ENCODE peak calls at places on chromosomes 13 and 19, in seven cellular contexts. Y is left lobe of liver, C is thoracic aorta, X is NCI-H1105, P is germinal center, H is sigmoid colon, R is H1. T is an unnamed sample.

GRCh38 chr13:90308249-90308648 is 1039.2 kb upstream of the MIR17HG start:
- DNase-seq in X (no peak), P (no peak), H (no peak), C (no peak), R (no peak), Y (no peak), T (no peak)

GRCh38 chr13:34044041-34044440 is 226.1 kb downstream of the RFC3 start:
- DNase-seq in C (no peak), P (no peak), Y (no peak), H (no peak), X (no peak), R (no peak), T (no peak)

GRCh38 chr13:112943309-112944125 is 25.5 kb upstream of the MCF2L start:
- DNase-seq in R (peak; percentile 81), H (peak; percentile 71), C (no peak), P (no peak), X (peak; percentile 59), Y (no peak), T (no peak)

GRCh38 chr13:99496322-99497142 is 4.7 kb upstream of the TM9SF2 start:
- DNase-seq in X (no peak), C (peak; percentile 15), Y (peak; percentile 84), P (no peak), H (peak; percentile 84), R (no peak), T (no peak)

GRCh38 chr13:48826039-48826438 is 149.7 kb upstream of the FNDC3A start:
- DNase-seq in H (no peak), C (no peak), P (no peak), X (no peak), R (no peak), Y (no peak), T (no peak)

GRCh38 chr13:108313382-108313781 is 43.9 kb downstream of the TNFSF13B start:
- DNase-seq in Y (no peak), X (peak; percentile 8), H (no peak), C (no peak), R (no peak), P (no peak), T (no peak)

GRCh38 chr13:52179925-52180324 is 20.5 kb upstream of the NEK3 start:
- DNase-seq in P (no peak), C (no peak), X (no peak), R (no peak), Y (no peak), H (no peak), T (no peak)

GRCh38 chr13:60282708-60283107 is 114.3 kb upstream of the TDRD3 start:
- DNase-seq in X (no peak), C (no peak), P (no peak), R (no peak), H (no peak), Y (no peak), T (no peak)

GRCh38 chr13:45798851-45799250 is 52.7 kb downstream of the SIAH3 start:
- DNase-seq in P (no peak), X (no peak), H (no peak), R (no peak), C (no peak), Y (no peak), T (no peak)

GRCh38 chr13:46367622-46368327 is 19.3 kb downstream of the RUBCNL start:
- DNase-seq in X (no peak), P (no peak), H (no peak), C (no peak), Y (no peak), R (no peak), T (no peak)

GRCh38 chr19:32662186-32662585 is 12.8 kb downstream of the ANKRD27 start:
- DNase-seq in X (no peak), H (no peak), P (no peak), Y (no peak), R (no peak), C (no peak), T (no peak)

GRCh38 chr19:55581145-55581827 is 638 bp upstream of the ZNF579 start:
- DNase-seq in Y (no peak), R (peak; percentile 75), C (no peak), H (no peak), X (no peak), P (no peak), T (no peak)

GRCh38 chr19:14118165-14119051 is 846 bp upstream of the PRKACA start:
- DNase-seq in C (no peak), X (peak; percentile 47), H (peak; percentile 97), R (peak; percentile 68), Y (peak; percentile 84), P (peak; percentile 31), T (no peak)

GRCh38 chr19:8662263-8662662 is 31.8 kb downstream of the NFILZ start:
- DNase-seq in P (no peak), X (no peak), R (no peak), H (no peak), Y (no peak), C (no peak), T (no peak)

GRCh38 chr13:47455581-47455980 is 545.5 kb downstream of the SUCLA2 start:
- DNase-seq in X (no peak), H (no peak), R (no peak), C (no peak), P (no peak), Y (no peak), T (no peak)

GRCh38 chr13:78323848-78324247 is 279.5 kb downstream of the POU4F1 start:
- DNase-seq in R (no peak), H (no peak), P (no peak), X (no peak), Y (no peak), C (no peak), T (no peak)

GRCh38 chr19:17883627-17884413 is 12.1 kb downstream of the SLC5A5 start:
- DNase-seq in X (no peak), C (no peak), H (no peak), Y (no peak), R (no peak), P (peak; percentile 3), T (no peak)

GRCh38 chr13:24626449-24626848 is 53.8 kb upstream of the ATP12A start:
- DNase-seq in Y (no peak), X (no peak), C (no peak), P (no peak), R (no peak), H (no peak), T (no peak)

GRCh38 chr19:27972291-27973040 is 1240.5 kb downstream of the UQCRFS1 start:
- DNase-seq in X (no peak), P (no peak), R (no peak), C (no peak), H (no peak), Y (no peak), T (no peak)

GRCh38 chr13:34340534-34340933 is 522.6 kb downstream of the RFC3 start:
- DNase-seq in X (no peak), R (no peak), H (no peak), P (no peak), C (no peak), Y (no peak), T (no peak)

GRCh38 chr13:20116213-20116612 is 44.6 kb downstream of the GJA3 start:
- DNase-seq in C (no peak), R (no peak), P (no peak), Y (peak; percentile 29), H (no peak), X (no peak), T (no peak)

GRCh38 chr13:113997845-113998751 is 24.2 kb upstream of the C13orf46 start:
- DNase-seq in X (no peak), H (peak; percentile 79), R (no peak), Y (no peak), P (no peak), C (peak; percentile 68), T (no peak)

GRCh38 chr13:111853766-111854165 is 213.2 kb upstream of the SOX1 start:
- DNase-seq in R (peak; percentile 36), C (no peak), X (peak; percentile 81), P (no peak), H (no peak), Y (no peak), T (no peak)